ENCODE peak calls at places on chromosomes 12 and 14, in four cellular contexts. B is IMR-90, C is GM12865, A is mesenchymal stem cell. E is an unnamed sample.

GRCh38 chr12:124326899-124327298 is 32.0 kb downstream of the RFLNA start:
- DNase-seq in B (no peak), C (no peak), A (no peak), E (no peak)

GRCh38 chr12:45948546-45948945 is 41.8 kb downstream of the SCAF11 start:
- DNase-seq in C (no peak), A (peak), B (no peak), E (no peak)

GRCh38 chr14:104106471-104106991 is 21.0 kb downstream of the ASPG start:
- DNase-seq in A (no peak), B (no peak), C (no peak), E (no peak)

GRCh38 chr14:58724702-58725101 is 86.9 kb downstream of the DACT1 start:
- DNase-seq in A (no peak), C (no peak), B (no peak), E (no peak)

GRCh38 chr12:7501031-7501585 is 2.5 kb downstream of the CD163 start:
- DNase-seq in C (no peak), A (no peak), B (peak), E (peak)

GRCh38 chr12:6444031-6444430 is 724 bp upstream of the CD27 start:
- DNase-seq in B (no peak), C (peak), A (no peak), E (no peak)

GRCh38 chr14:63717704-63718103 is 10.2 kb downstream of the SGPP1 start:
- DNase-seq in B (peak), C (peak), A (peak), E (no peak)

GRCh38 chr12:50677858-50678257 is 86.0 kb upstream of the ATF1 start:
- DNase-seq in B (peak), C (no peak), A (no peak), E (no peak)

GRCh38 chr12:131511391-131511802 is 199.5 kb upstream of the SFSWAP start:
- DNase-seq in C (peak), A (no peak), B (no peak), E (peak)

GRCh38 chr14:104868060-104868740 is 3.1 kb downstream of the CEP170B start:
- DNase-seq in A (no peak), B (no peak), C (no peak), E (no peak)

GRCh38 chr12:83753205-83753604 is 1066.5 kb downstream of the TMTC2 start:
- DNase-seq in C (no peak), A (no peak), B (no peak), E (no peak)

DNA sequence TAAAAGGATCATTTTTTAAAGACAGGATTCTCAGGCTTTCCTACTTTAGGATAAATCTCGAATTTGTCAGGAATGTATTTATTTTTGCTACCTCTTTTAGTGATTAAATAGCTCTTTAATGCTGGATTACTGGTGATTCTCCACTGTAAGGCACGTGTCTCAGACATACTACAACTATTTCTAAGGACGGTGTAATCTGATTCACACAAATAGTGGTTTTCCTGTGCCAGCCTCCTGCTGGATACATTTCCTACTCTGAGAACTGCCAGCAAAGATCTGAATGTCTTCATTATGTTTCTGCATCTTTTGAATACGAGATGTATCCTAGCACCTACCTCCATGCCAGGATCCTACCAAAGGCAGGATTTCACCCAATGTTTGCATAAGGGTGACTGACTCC is 120.7 kb downstream of the PRICKLE1 start:
- DNase-seq in C (no peak), A (no peak), B (no peak), E (no peak)
- H3K4me3 ChIP-seq in C (peak), A (no peak), B (no peak), E (no peak)

GRCh38 chr12:111034148-111034910 is 114.0 kb upstream of the MYL2 start:
- DNase-seq in B (no peak), A (no peak), C (no peak), E (no peak)

GRCh38 chr12:111035578-111036301 is 115.4 kb upstream of the MYL2 start:
- DNase-seq in B (no peak), A (no peak), C (no peak), E (no peak)

GRCh38 chr12:111034911-111035577 is 114.7 kb upstream of the MYL2 start:
- DNase-seq in B (no peak), C (no peak), A (no peak), E (no peak)

GRCh38 chr12:111031956-111032919 is 111.9 kb upstream of the MYL2 start:
- DNase-seq in B (no peak), C (no peak), A (no peak), E (no peak)

GRCh38 chr12:111033281-111034147 is 113.1 kb upstream of the MYL2 start:
- DNase-seq in A (no peak), B (no peak), C (no peak), E (no peak)
- H3K4me3 ChIP-seq in A (no peak), B (no peak), C (no peak), E (no peak)

GRCh38 chr12:115452751-115453281 is 768.8 kb upstream of the TBX3 start:
- DNase-seq in A (no peak), B (no peak), C (no peak), E (no peak)

GRCh38 chr12:115451785-115452736 is 768.1 kb upstream of the TBX3 start:
- DNase-seq in C (peak), B (peak), A (peak), E (no peak)

GRCh38 chr12:115450017-115450416 is 766.0 kb upstream of the TBX3 start:
- DNase-seq in C (no peak), A (no peak), B (no peak), E (no peak)

GRCh38 chr12:115450710-115451109 is 766.7 kb upstream of the TBX3 start:
- DNase-seq in C (no peak), A (no peak), B (no peak), E (no peak)

GRCh38 chr12:115451151-115451784 is 767.3 kb upstream of the TBX3 start:
- DNase-seq in A (no peak), B (no peak), C (no peak), E (no peak)
- H3K4me3 ChIP-seq in A (peak), B (peak), C (peak), E (peak)

GRCh38 chr12:119859241-119859640 is 17.9 kb downstream of the CIT start:
- DNase-seq in A (no peak), C (no peak), B (no peak), E (no peak)
- H3K4me3 ChIP-seq in A (no peak), C (no peak), B (no peak), E (no peak)

GRCh38 chr14:60346706-60347105 is 97.7 kb downstream of the PPM1A start:
- DNase-seq in B (peak), C (no peak), A (no peak), E (no peak)

GRCh38 chr14:60348211-60348610 is 99.2 kb downstream of the PPM1A start:
- DNase-seq in A (no peak), C (no peak), B (no peak), E (no peak)

GRCh38 chr14:60349663-60350365 is 100.8 kb downstream of the PPM1A start:
- DNase-seq in B (peak), A (peak), C (peak), E (peak)

GRCh38 chr14:60353410-60353809 is 104.4 kb downstream of the PPM1A start:
- DNase-seq in C (no peak), A (no peak), B (no peak), E (no peak)

DNA sequence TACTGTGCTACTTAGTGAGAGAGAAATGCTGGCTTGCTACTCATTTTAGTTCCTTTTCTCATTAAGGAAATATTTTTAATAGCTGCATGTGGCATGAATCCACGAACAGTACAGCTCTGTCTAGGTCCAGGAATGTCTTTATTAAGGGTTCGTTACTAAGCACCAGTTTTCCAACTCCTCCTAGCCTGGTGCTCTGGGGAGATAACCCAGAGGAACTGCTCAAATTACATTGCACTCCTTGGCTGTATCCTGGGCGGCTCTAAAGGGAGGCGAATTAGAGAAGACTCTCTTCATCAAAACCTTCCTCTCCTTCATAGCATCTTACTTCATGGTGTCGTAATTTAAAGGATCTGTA is 101.3 kb downstream of the PPM1A start:
- DNase-seq in C (no peak), A (no peak), B (no peak), E (no peak)
- H3K4me3 ChIP-seq in C (no peak), A (peak), B (no peak), E (no peak)

GRCh38 chr12:94260017-94260416 is 111.6 kb downstream of the PLXNC1 start:
- DNase-seq in C (no peak), B (no peak), A (no peak), E (no peak)
- H3K4me3 ChIP-seq in C (no peak), B (no peak), A (no peak), E (no peak)

DNA sequence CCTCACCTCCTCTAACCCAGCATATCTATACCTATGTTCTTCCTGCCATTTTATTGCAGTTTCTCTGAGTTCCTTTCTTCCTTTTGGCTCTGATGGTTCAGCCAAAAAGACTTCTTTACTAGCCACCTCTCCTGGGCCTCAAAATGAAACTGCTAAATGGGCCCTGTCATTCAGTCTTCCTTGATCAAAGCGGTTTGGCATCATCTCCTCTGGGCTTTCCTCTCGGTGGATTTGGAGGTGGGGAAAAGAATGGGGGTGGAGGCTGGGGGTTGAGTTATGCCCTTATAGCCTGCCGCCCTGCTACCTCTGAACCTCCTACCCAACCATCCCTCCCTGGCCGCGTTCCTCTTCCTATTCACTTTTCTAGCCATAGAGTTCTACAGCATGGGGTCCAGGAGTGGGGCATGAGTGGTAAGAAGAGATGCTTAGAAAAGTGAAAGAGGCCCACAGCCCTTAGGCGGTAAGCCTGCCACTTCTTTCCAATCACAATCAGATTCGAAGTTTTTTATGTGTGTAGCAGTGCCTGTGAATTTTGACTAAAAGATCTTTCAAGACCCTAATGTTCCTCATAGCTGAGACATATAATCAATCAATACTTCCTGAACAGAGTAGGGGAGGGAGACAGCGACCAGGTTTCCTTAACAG is 2.5 kb downstream of the AJUBA start:
- DNase-seq in C (no peak), B (no peak), A (no peak), E (no peak)
- H3K4me3 ChIP-seq in C (no peak), B (peak), A (peak), E (peak)

GRCh38 chr12:92378682-92379479 is 233.2 kb upstream of the BTG1 start:
- DNase-seq in A (no peak), B (no peak), C (no peak), E (no peak)
- H3K4me3 ChIP-seq in A (no peak), B (no peak), C (no peak), E (no peak)

DNA sequence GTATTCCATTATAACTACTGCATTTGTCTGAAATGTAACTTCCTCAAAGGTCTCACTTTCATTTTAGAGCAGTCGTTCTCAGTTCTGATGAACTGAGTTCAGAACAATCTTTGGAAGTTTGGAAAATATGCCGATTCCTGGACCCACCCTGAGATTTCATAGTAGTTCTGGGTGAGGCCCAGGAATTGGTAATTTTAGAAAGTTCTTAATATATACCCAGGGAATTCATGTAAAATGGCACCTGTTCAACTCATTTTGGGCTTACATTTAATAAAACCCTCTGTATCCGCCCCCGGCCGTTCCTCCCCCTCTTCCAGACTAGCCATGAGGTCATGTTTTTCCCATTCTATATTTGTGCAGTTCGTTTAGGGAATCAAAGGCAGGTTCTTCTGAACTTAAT is 5.9 kb downstream of the GSG1 start:
- DNase-seq in B (no peak), C (peak), A (no peak), E (no peak)
- H3K4me3 ChIP-seq in B (no peak), C (peak), A (peak), E (no peak)